ENCODE peak calls at places on chromosomes 6 and 20, in ten cellular contexts. One of them, this sample, is unnamed.

GRCh38 chr20:44583179-44583578 is 800 bp downstream of the PKIG start:
- DNase-seq in HFFc6: no peak
- DNase-seq in G401: no peak
- DNase-seq in T-helper 2 cell: no peak
- DNase-seq in activated CD4-positive, alpha-beta T cell treated with anti-CD3 and anti-CD28 coated beads for 36 hours: no peak
- DNase-seq in GM03348: no peak
- DNase-seq in mucosa of gallbladder: no peak
- DNase-seq in colonic mucosa: no peak
- DNase-seq in HT1080: no peak
- DNase-seq in CD8-positive, alpha-beta memory T cell: no peak
- DNase-seq in this sample: no peak

GRCh38 chr6:170447561-170447930 is 105.6 kb downstream of the PSMB1 start:
- DNase-seq in HFFc6: no peak
- DNase-seq in G401: no peak
- DNase-seq in colonic mucosa: no peak
- DNase-seq in T-helper 2 cell: no peak
- DNase-seq in HT1080: no peak
- DNase-seq in mucosa of gallbladder: peak
- DNase-seq in GM03348: no peak
- DNase-seq in activated CD4-positive, alpha-beta T cell treated with anti-CD3 and anti-CD28 coated beads for 36 hours: no peak
- DNase-seq in CD8-positive, alpha-beta memory T cell: no peak
- DNase-seq in this sample: no peak

GRCh38 chr20:36607586-36608387 is 2.2 kb downstream of the RAB5IF start:
- DNase-seq in HT1080: no peak
- DNase-seq in GM03348: no peak
- DNase-seq in mucosa of gallbladder: peak
- DNase-seq in HFFc6: no peak
- DNase-seq in CD8-positive, alpha-beta memory T cell: no peak
- DNase-seq in T-helper 2 cell: no peak
- DNase-seq in G401: no peak
- DNase-seq in colonic mucosa: peak
- DNase-seq in activated CD4-positive, alpha-beta T cell treated with anti-CD3 and anti-CD28 coated beads for 36 hours: no peak
- DNase-seq in this sample: peak

GRCh38 chr20:41174373-41174772 is 37.0 kb downstream of the PLCG1 start:
- DNase-seq in colonic mucosa: peak
- DNase-seq in G401: no peak
- DNase-seq in mucosa of gallbladder: no peak
- DNase-seq in CD8-positive, alpha-beta memory T cell: no peak
- DNase-seq in GM03348: no peak
- DNase-seq in HFFc6: no peak
- DNase-seq in HT1080: no peak
- DNase-seq in T-helper 2 cell: no peak
- DNase-seq in activated CD4-positive, alpha-beta T cell treated with anti-CD3 and anti-CD28 coated beads for 36 hours: no peak
- DNase-seq in this sample: no peak

GRCh38 chr20:35320396-35321126 is 28.3 kb upstream of the FAM83C start:
- DNase-seq in mucosa of gallbladder: no peak
- DNase-seq in GM03348: peak
- DNase-seq in CD8-positive, alpha-beta memory T cell: no peak
- DNase-seq in activated CD4-positive, alpha-beta T cell treated with anti-CD3 and anti-CD28 coated beads for 36 hours: no peak
- DNase-seq in HFFc6: peak
- DNase-seq in HT1080: peak
- DNase-seq in colonic mucosa: no peak
- DNase-seq in T-helper 2 cell: no peak
- DNase-seq in G401: no peak
- DNase-seq in this sample: peak

GRCh38 chr6:52076791-52077179 is 10.6 kb downstream of the PKHD1 start:
- DNase-seq in CD8-positive, alpha-beta memory T cell: no peak
- DNase-seq in HFFc6: no peak
- DNase-seq in colonic mucosa: no peak
- DNase-seq in HT1080: no peak
- DNase-seq in T-helper 2 cell: no peak
- DNase-seq in mucosa of gallbladder: no peak
- DNase-seq in GM03348: no peak
- DNase-seq in activated CD4-positive, alpha-beta T cell treated with anti-CD3 and anti-CD28 coated beads for 36 hours: no peak
- DNase-seq in G401: no peak
- DNase-seq in this sample: no peak

GRCh38 chr6:35496851-35497570 is at the start of gene TEAD3:
- DNase-seq in G401: no peak
- DNase-seq in HFFc6: peak
- DNase-seq in CD8-positive, alpha-beta memory T cell: peak
- DNase-seq in mucosa of gallbladder: peak
- DNase-seq in activated CD4-positive, alpha-beta T cell treated with anti-CD3 and anti-CD28 coated beads for 36 hours: peak
- DNase-seq in T-helper 2 cell: peak
- DNase-seq in GM03348: peak
- DNase-seq in colonic mucosa: peak
- DNase-seq in HT1080: no peak
- DNase-seq in this sample: peak

GRCh38 chr20:24980321-24981053 is 12.1 kb downstream of the APMAP start:
- DNase-seq in colonic mucosa: peak
- DNase-seq in activated CD4-positive, alpha-beta T cell treated with anti-CD3 and anti-CD28 coated beads for 36 hours: no peak
- DNase-seq in HT1080: no peak
- DNase-seq in HFFc6: no peak
- DNase-seq in GM03348: no peak
- DNase-seq in mucosa of gallbladder: no peak
- DNase-seq in G401: no peak
- DNase-seq in T-helper 2 cell: no peak
- DNase-seq in CD8-positive, alpha-beta memory T cell: no peak
- DNase-seq in this sample: no peak

GRCh38 chr6:127069659-127070279 is 48.7 kb upstream of the RSPO3 start:
- DNase-seq in HT1080: peak
- DNase-seq in G401: no peak
- DNase-seq in GM03348: peak
- DNase-seq in mucosa of gallbladder: no peak
- DNase-seq in HFFc6: peak
- DNase-seq in activated CD4-positive, alpha-beta T cell treated with anti-CD3 and anti-CD28 coated beads for 36 hours: no peak
- DNase-seq in colonic mucosa: no peak
- DNase-seq in T-helper 2 cell: peak
- DNase-seq in CD8-positive, alpha-beta memory T cell: no peak
- DNase-seq in this sample: no peak

GRCh38 chr6:152637422-152638047 is 373 bp upstream of the SYNE1 start:
- DNase-seq in colonic mucosa: no peak
- DNase-seq in mucosa of gallbladder: no peak
- DNase-seq in CD8-positive, alpha-beta memory T cell: no peak
- DNase-seq in GM03348: peak
- DNase-seq in HT1080: no peak
- DNase-seq in G401: peak
- DNase-seq in HFFc6: peak
- DNase-seq in T-helper 2 cell: no peak
- DNase-seq in activated CD4-positive, alpha-beta T cell treated with anti-CD3 and anti-CD28 coated beads for 36 hours: no peak
- DNase-seq in this sample: no peak

GRCh38 chr20:49979030-49979832 is 3.5 kb upstream of the SNAI1 start:
- DNase-seq in activated CD4-positive, alpha-beta T cell treated with anti-CD3 and anti-CD28 coated beads for 36 hours: peak
- DNase-seq in HFFc6: no peak
- DNase-seq in HT1080: peak
- DNase-seq in CD8-positive, alpha-beta memory T cell: peak
- DNase-seq in T-helper 2 cell: peak
- DNase-seq in colonic mucosa: peak
- DNase-seq in GM03348: peak
- DNase-seq in mucosa of gallbladder: no peak
- DNase-seq in G401: peak
- DNase-seq in this sample: no peak

GRCh38 chr20:59585714-59586404 is 18.5 kb upstream of the PHACTR3 start:
- DNase-seq in HT1080: no peak
- DNase-seq in CD8-positive, alpha-beta memory T cell: no peak
- DNase-seq in T-helper 2 cell: no peak
- DNase-seq in colonic mucosa: no peak
- DNase-seq in mucosa of gallbladder: no peak
- DNase-seq in GM03348: no peak
- DNase-seq in HFFc6: no peak
- DNase-seq in G401: peak
- DNase-seq in activated CD4-positive, alpha-beta T cell treated with anti-CD3 and anti-CD28 coated beads for 36 hours: no peak
- DNase-seq in this sample: no peak

This sample was measured in NCI-H226.